ENCODE peak calls at places on chromosome 9, in seven cellular contexts. G is fibroblast of mammary gland; H is stimulated activated CD4-positive, alpha-beta T cell treated with anti-CD3 and anti-CD28 coated beads, Interleukin-2, amount 100 ng/mL, for 24 hours; S is Kasumi-1; E is stimulated activated CD8-positive, alpha-beta memory T cell treated with anti-CD3 and anti-CD28 coated beads, Interleukin-2, amount 100 ng/mL, for 1 hour; R is Caco-2; L is epithelial cell of esophagus. W is an unnamed sample.

GRCh38 chr9:93307468-93308157 is 123.7 kb downstream of the WNK2 start:
- DNase-seq in H (no peak), L (no peak), S (no peak), G (no peak), E (no peak), R (no peak), W (no peak)

GRCh38 chr9:134272302-134273023 is 53.8 kb upstream of the RXRA start:
- DNase-seq in L (no peak), R (no peak), E (no peak), H (no peak), S (no peak), G (no peak), W (no peak)

GRCh38 chr9:36597412-36598178 is 24.9 kb downstream of the MELK start:
- DNase-seq in L (peak), H (no peak), S (peak), G (peak), E (no peak), R (peak), W (no peak)

GRCh38 chr9:134993416-134993815 is 75.7 kb upstream of the FCN1 start:
- DNase-seq in G (no peak), R (no peak), H (no peak), E (no peak), L (no peak), S (no peak), W (no peak)

GRCh38 chr9:32431940-32432555 is 47.6 kb downstream of the ACO1 start:
- DNase-seq in S (no peak), L (peak), H (peak), E (peak), R (peak), G (peak), W (peak)

GRCh38 chr9:128276574-128277270 is 646 bp downstream of the SWI5 start:
- DNase-seq in S (no peak), L (peak), R (peak), H (no peak), G (peak), E (no peak), W (no peak)

GRCh38 chr9:1978941-1979340 is 36.2 kb upstream of the SMARCA2 start:
- DNase-seq in L (peak), G (peak), E (no peak), R (no peak), H (no peak), S (no peak), W (no peak)

GRCh38 chr9:126327750-126328120 is 1.1 kb downstream of the MVB12B start:
- DNase-seq in L (no peak), G (no peak), S (no peak), E (no peak), H (no peak), R (no peak), W (no peak)

GRCh38 chr9:70257991-70258691 is 637 bp upstream of the SMC5 start:
- DNase-seq in S (peak), E (peak), H (peak), L (peak), G (peak), R (no peak), W (peak)

GRCh38 chr9:125585503-125586172 is 121.4 kb downstream of the MAPKAP1 start:
- DNase-seq in E (no peak), S (no peak), H (no peak), R (no peak), G (no peak), L (no peak), W (no peak)

GRCh38 chr9:23123048-23123632 is 676.5 kb downstream of the DMRTA1 start:
- DNase-seq in R (peak), S (peak), H (no peak), L (peak), E (no peak), G (peak), W (no peak)

GRCh38 chr9:135584934-135585333 is 23.4 kb downstream of the PAEP start:
- DNase-seq in L (no peak), H (no peak), R (no peak), S (no peak), G (no peak), E (no peak), W (no peak)

GRCh38 chr9:109017061-109017460 is 3.8 kb upstream of the CTNNAL1 start:
- DNase-seq in R (no peak), S (no peak), L (no peak), G (no peak), H (no peak), E (no peak), W (no peak)

GRCh38 chr9:95736370-95736769 is 139.1 kb upstream of the ERCC6L2 start:
- DNase-seq in G (no peak), S (peak), R (peak), H (no peak), E (no peak), L (no peak), W (no peak)